ENCODE peak calls at places on chromosomes 4 and X, in eight cellular contexts. N, G, T, P, X, Q, I and L are unnamed samples.

GRCh38 chr4:22493523-22493922 is 22.3 kb downstream of the ADGRA3 start:
- DNase-seq in N (no peak), G (no peak), T (no peak), P (no peak), X (no peak), Q (no peak), I (no peak), L (no peak)

GRCh38 chr4:76996445-76996844 is 46.9 kb downstream of the SEPTIN11 start:
- DNase-seq in N (no peak), G (no peak), T (no peak), P (no peak), X (no peak), Q (no peak), I (no peak), L (no peak)

GRCh38 chrX:77451041-77451440 is 3.9 kb downstream of the FGF16 start:
- DNase-seq in N (no peak), G (no peak), T (peak), P (no peak), X (no peak), Q (no peak), I (no peak), L (peak)

GRCh38 chr4:99179626-99180025 is 35.5 kb upstream of the ADH4 start:
- DNase-seq in N (no peak), G (no peak), T (peak), P (no peak), X (no peak), Q (no peak), I (no peak), L (no peak)

GRCh38 chrX:19303216-19303880 is 40.4 kb upstream of the PDHA1 start:
- DNase-seq in N (no peak), G (no peak), T (peak), P (no peak), X (no peak), Q (no peak), I (peak), L (peak)

GRCh38 chrX:72108666-72109065 is 23.0 kb downstream of the RTL5 start:
- DNase-seq in N (no peak), G (no peak), T (no peak), P (no peak), X (no peak), Q (no peak), I (no peak), L (no peak)

GRCh38 chr4:120139392-120139791 is 72.7 kb upstream of the MAD2L1 start:
- DNase-seq in N (no peak), G (no peak), T (peak), P (no peak), X (no peak), Q (no peak), I (no peak), L (no peak)

GRCh38 chrX:49237060-49237459 is 1.8 kb downstream of the CCDC22 start:
- DNase-seq in N (no peak), G (no peak), T (no peak), P (no peak), X (no peak), Q (peak), I (no peak), L (no peak)

GRCh38 chrX:112164420-112164819 is 81.8 kb upstream of the TRPC5 start:
- DNase-seq in N (no peak), G (no peak), T (no peak), P (no peak), X (no peak), Q (no peak), I (no peak), L (no peak)

GRCh38 chr4:64417974-64418373 is 8.7 kb upstream of the TECRL start:
- DNase-seq in N (peak), G (no peak), T (no peak), P (no peak), X (no peak), Q (no peak), I (no peak), L (no peak)

GRCh38 chr4:85937507-85937906 is 422.3 kb downstream of the MAPK10 start:
- DNase-seq in N (no peak), G (no peak), T (no peak), P (no peak), X (no peak), Q (no peak), I (no peak), L (no peak)

GRCh38 chr4:102400898-102401297 is 55.6 kb upstream of the SLC39A8 start:
- DNase-seq in N (no peak), G (no peak), T (no peak), P (no peak), X (no peak), Q (no peak), I (no peak), L (no peak)

GRCh38 chrX:21479695-21480280 is 105.6 kb downstream of the CNKSR2 start:
- DNase-seq in N (no peak), G (no peak), T (peak), P (no peak), X (peak), Q (no peak), I (no peak), L (peak)

GRCh38 chr4:100736651-100737450 is 219.0 kb upstream of the EMCN start:
- DNase-seq in N (no peak), G (no peak), T (peak), P (no peak), X (peak), Q (no peak), I (no peak), L (peak)

GRCh38 chr4:40182041-40182440 is 14.8 kb upstream of the RHOH start:
- DNase-seq in N (no peak), G (no peak), T (no peak), P (no peak), X (no peak), Q (no peak), I (no peak), L (no peak)

GRCh38 chr4:151356510-151356909 is 31.1 kb upstream of the SH3D19 start:
- DNase-seq in N (no peak), G (no peak), T (peak), P (no peak), X (no peak), Q (no peak), I (no peak), L (peak)

GRCh38 chrX:12979011-12979629 is 4.2 kb downstream of the TMSB4X start:
- DNase-seq in N (no peak), G (no peak), T (no peak), P (no peak), X (no peak), Q (no peak), I (no peak), L (no peak)

GRCh38 chr4:5839751-5840674 is 52.9 kb downstream of the CRMP1 start:
- DNase-seq in N (peak), G (peak), T (peak), P (no peak), X (no peak), Q (no peak), I (no peak), L (no peak)

GRCh38 chr4:39825741-39826231 is 127.8 kb downstream of the UBE2K start:
- DNase-seq in N (no peak), G (no peak), T (peak), P (no peak), X (no peak), Q (no peak), I (no peak), L (peak)

GRCh38 chrX:18887177-18887820 is 96.6 kb downstream of the PHKA2 start:
- DNase-seq in N (peak), G (no peak), T (no peak), P (no peak), X (no peak), Q (no peak), I (no peak), L (no peak)

GRCh38 chr4:40998680-40999358 is 215.5 kb downstream of the APBB2 start:
- DNase-seq in N (peak), G (no peak), T (peak), P (no peak), X (no peak), Q (no peak), I (no peak), L (no peak)

GRCh38 chrX:22758807-22759481 is 240.8 kb upstream of the DDX53 start:
- DNase-seq in N (no peak), G (no peak), T (no peak), P (no peak), X (no peak), Q (no peak), I (no peak), L (no peak)

GRCh38 chrX:47991263-47992092 is 12.3 kb downstream of the ZNF182 start:
- DNase-seq in N (no peak), G (no peak), T (peak), P (no peak), X (no peak), Q (no peak), I (no peak), L (peak)

GRCh38 chr4:27692098-27692679 is 831.5 kb downstream of the STIM2 start:
- DNase-seq in N (no peak), G (no peak), T (peak), P (peak), X (peak), Q (no peak), I (no peak), L (peak)
- TF ChIP-seq CTCF in N (peak), G (peak), T (peak), P (peak), X (peak), Q (peak), I (no peak), L (peak)

GRCh38 chr4:126627255-126627654 is 1005.5 kb upstream of the INTU start:
- DNase-seq in N (no peak), G (no peak), T (peak), P (peak), X (peak), Q (no peak), I (no peak), L (peak)
- TF ChIP-seq CTCF in N (no peak), G (no peak), T (peak), P (peak), X (peak), Q (peak), I (no peak), L (peak)

GRCh38 chr4:2761035-2761923 is 5.1 kb upstream of the TNIP2 start:
- DNase-seq in N (no peak), G (no peak), T (no peak), P (no peak), X (no peak), Q (peak), I (no peak), L (no peak)
- TF ChIP-seq CTCF in N (no peak), G (no peak), T (peak), P (no peak), X (no peak), Q (no peak), I (no peak), L (no peak)

DNA sequence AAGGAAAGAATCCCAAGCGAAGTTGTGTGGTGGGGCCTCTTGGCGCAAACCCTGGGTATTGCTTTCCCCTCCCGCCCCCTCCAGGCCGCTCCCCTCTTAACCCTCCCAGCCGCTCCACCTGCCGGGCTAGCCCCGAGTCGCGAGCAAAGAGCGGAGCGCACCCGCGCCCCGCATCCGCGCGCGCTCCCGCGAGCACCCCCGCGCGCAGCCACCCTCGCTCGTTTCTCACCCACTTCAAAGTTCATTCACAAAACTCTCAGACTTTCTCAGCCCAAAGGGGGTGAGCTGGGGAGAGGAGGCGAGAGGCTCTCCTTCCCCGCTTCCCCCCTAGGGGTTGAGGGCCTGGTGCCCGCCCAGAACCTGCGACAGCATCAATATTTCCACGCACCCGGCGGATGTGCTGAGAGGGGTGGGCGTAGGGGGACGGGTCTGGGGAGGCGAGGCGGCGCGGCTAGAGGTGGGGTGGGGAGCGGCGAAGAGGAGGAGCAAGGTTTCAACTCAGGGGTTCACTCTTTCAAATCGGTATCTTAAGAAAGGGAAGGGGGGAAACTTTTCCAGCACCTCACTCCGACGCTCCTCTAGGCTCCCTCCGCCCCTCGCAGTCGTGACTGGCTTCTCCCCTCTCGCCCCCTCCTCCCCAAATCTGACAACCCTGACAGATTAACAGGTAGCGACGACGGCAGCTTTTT is 1.8 kb downstream of the MAML3 start:
- DNase-seq in N (peak), G (peak), T (no peak), P (peak), X (peak), Q (peak), I (peak), L (no peak)
- TF ChIP-seq CTCF in N (no peak), G (peak), T (peak), P (peak), X (peak), Q (no peak), I (peak), L (peak)

DNA sequence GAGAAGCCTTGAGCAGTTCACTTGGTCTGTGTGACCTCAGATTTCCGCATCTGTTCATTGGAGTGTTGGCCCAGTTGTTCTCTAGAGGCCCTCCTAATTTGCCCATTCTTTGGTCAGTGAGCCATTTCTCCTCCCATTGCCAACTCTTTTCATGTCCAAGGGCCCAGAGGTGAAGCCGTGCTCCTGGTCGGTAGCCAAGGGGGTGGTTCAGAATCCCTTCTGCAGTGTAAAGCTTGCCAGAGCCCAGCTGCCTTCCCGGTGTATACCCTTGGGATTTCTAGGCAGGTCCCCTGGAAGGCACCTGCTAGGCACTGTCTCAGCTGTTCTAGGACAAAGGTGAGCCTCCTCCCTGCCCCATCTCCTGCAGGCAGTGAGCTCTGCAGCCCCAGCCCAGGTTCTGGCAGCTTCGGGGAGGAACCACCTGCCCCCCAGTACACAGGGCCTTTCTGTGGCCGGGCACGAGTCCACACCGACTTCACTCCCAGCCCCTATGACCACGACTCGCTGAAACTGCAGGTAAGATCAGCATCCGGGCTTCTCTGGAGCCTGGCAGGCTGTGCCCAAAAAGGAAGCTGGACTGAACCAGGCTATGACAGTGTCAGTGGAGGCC is 12.3 kb downstream of the SASH3 start:
- DNase-seq in N (no peak), G (no peak), T (no peak), P (no peak), X (no peak), Q (no peak), I (no peak), L (no peak)
- TF ChIP-seq CTCF in N (no peak), G (no peak), T (no peak), P (no peak), X (no peak), Q (no peak), I (no peak), L (no peak)

GRCh38 chr4:147678796-147679549 is 5.0 kb downstream of the PRMT9 start:
- DNase-seq in N (no peak), G (no peak), T (no peak), P (peak), X (peak), Q (no peak), I (no peak), L (no peak)
- TF ChIP-seq CTCF in N (no peak), G (no peak), T (no peak), P (peak), X (no peak), Q (no peak), I (no peak), L (peak)

DNA sequence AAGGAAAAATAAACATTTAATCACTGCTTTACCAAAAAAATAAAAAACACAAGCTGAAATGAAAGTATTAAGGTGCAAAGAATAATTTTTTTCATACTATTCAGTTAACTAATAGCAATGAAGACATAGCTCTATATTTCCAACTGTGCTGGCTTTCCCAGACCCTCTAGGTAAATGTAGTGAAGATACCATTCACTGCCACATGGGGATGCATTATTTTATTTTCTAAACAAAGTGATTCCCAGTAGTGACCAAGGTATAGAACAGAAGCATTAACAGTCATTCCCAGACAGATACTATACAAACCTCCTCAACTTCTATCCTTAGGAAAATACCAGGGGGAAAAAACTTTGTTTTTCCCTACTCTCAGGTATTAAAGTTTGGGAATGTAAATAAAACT is 39.4 kb downstream of the ANTXR2 start:
- DNase-seq in N (no peak), G (no peak), T (no peak), P (no peak), X (no peak), Q (no peak), I (no peak), L (no peak)
- TF ChIP-seq CTCF in N (no peak), G (no peak), T (no peak), P (no peak), X (peak), Q (no peak), I (no peak), L (peak)

DNA sequence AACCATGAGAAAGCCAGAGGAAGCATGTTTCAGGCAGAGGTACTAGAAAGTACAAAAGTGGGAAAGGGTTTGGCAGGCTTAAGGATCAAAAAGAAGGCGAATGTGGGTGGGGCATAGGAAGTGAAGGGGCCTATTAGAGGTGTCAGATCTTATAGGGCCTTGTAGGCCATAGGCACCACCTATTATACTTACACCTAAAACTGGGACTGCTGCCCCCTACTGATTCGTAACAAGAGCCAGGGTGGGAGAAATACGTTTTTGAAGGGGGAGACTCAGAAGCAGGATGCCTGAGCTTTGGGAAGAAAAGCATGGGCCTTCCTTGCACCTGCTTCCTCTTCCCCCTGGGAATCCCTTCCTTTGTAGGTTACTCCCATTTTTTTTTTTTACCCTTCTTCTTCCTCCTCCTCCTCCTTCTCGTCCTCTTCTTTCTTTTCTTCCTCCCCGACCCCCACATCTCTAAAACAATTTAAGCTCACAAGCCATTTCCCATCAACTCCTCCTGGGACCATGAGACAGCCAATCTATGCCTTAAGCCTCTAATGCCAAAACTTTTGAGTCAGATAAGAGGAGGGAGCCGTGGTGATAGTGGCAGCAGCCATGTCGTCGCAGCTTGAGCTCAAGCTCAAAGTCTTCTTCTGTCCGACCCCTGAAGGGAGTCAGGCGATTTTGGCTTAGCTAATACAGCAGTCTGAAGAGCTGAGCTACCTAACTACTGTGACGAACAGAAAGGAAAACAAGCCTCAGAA is 40.8 kb upstream of the GPC3 start:
- DNase-seq in N (no peak), G (no peak), T (peak), P (no peak), X (peak), Q (no peak), I (no peak), L (no peak)
- TF ChIP-seq CTCF in N (no peak), G (no peak), T (no peak), P (no peak), X (no peak), Q (no peak), I (no peak), L (no peak)

DNA sequence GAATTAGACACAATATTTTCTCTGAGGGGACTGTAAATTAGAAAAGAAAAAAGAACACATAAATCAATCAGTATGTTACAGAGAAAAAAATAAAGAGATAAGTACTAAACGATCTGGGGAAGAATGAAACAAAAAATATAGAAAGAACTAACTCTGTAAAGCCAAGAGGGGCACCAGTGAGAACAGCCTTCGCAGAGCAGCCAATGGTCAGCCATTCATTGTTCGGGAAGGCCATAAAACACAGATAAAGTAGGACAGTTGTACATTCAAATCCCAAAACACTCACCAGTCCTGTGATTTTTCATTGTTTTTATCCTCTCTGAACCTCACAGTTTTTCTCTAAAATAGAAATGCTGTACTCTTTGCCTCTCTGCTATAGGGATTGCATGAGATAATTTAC is 127.9 kb downstream of the NEK1 start:
- DNase-seq in N (no peak), G (no peak), T (peak), P (no peak), X (no peak), Q (no peak), I (no peak), L (no peak)
- TF ChIP-seq CTCF in N (no peak), G (peak), T (no peak), P (no peak), X (peak), Q (no peak), I (no peak), L (peak)